ENCODE peak calls at places on chromosomes 5 and 9, in five cellular contexts. L is activated CD8-positive, alpha-beta memory T cell treated with anti-CD3 and anti-CD28 coated beads for 48 hours; S is hepatic stellate cell; M is NCI-H345; Q is A549. B is an unnamed sample.

GRCh38 chr5:103703617-103704016 is 141.0 kb upstream of the NUDT12 start:
- DNase-seq in M (no peak), Q (no peak), S (no peak), L (no peak), B (no peak)

GRCh38 chr5:72499730-72500129 is 7.5 kb downstream of the ZNF366 start:
- DNase-seq in S (no peak), M (no peak), Q (no peak), L (no peak), B (no peak)

GRCh38 chr9:128175102-128175563 is 15.1 kb downstream of the BBLN start:
- DNase-seq in L (no peak), Q (no peak), S (peak), M (no peak), B (no peak)

GRCh38 chr5:135833961-135834638 is 363 bp upstream of the SLC25A48 start:
- DNase-seq in S (peak), L (peak), M (no peak), Q (no peak), B (no peak)

GRCh38 chr9:124596172-124596839 is 89.1 kb upstream of the NR5A1 start:
- DNase-seq in M (no peak), L (no peak), Q (no peak), S (no peak), B (no peak)

GRCh38 chr5:82244854-82245635 is 33.1 kb downstream of the RPS23 start:
- DNase-seq in S (no peak), L (no peak), Q (no peak), M (no peak), B (no peak)

GRCh38 chr5:15320896-15321295 is 179.1 kb upstream of the FBXL7 start:
- DNase-seq in S (no peak), M (no peak), Q (no peak), L (no peak), B (no peak)

GRCh38 chr5:137954131-137954879 is 65.0 kb downstream of the PKD2L2 start:
- DNase-seq in S (peak), Q (peak), M (no peak), L (no peak), B (no peak)

GRCh38 chr9:127390563-127390962 is 6.4 kb upstream of the SLC2A8 start:
- DNase-seq in Q (no peak), S (no peak), L (no peak), M (no peak), B (peak)

GRCh38 chr5:10352404-10353240 is 873 bp upstream of the MARCHF6 start:
- DNase-seq in Q (no peak), L (no peak), S (no peak), M (no peak), B (no peak)

GRCh38 chr5:139903805-139904565 is 108.4 kb downstream of the PSD2 start:
- DNase-seq in Q (no peak), L (no peak), M (peak), S (peak), B (peak)

GRCh38 chr5:178372091-178372695 is 139.6 kb upstream of the PHYKPL start:
- DNase-seq in Q (no peak), L (no peak), M (no peak), S (no peak), B (no peak)

GRCh38 chr5:157476699-157477408 is 16.8 kb downstream of the NIPAL4 start:
- DNase-seq in M (peak), L (no peak), S (peak), Q (peak), B (peak)

GRCh38 chr5:174065528-174066189 is 20.2 kb downstream of the NSG2 start:
- DNase-seq in S (no peak), M (peak), Q (no peak), L (no peak), B (no peak)

GRCh38 chr9:105656131-105656921 is 5.9 kb upstream of the TAL2 start:
- DNase-seq in Q (peak), M (peak), S (peak), L (no peak), B (peak)

GRCh38 chr9:97668485-97668884 is 28.7 kb downstream of the XPA start:
- DNase-seq in L (no peak), M (no peak), Q (no peak), S (no peak), B (no peak)

GRCh38 chr5:159121061-159121460 is 21.3 kb upstream of the EBF1 start:
- DNase-seq in L (no peak), Q (no peak), M (no peak), S (no peak), B (no peak)

GRCh38 chr5:145237843-145238242 is 597.3 kb downstream of the PRELID2 start:
- DNase-seq in Q (peak), S (no peak), M (peak), L (no peak), B (peak)

GRCh38 chr5:43044181-43044914 is 4.2 kb upstream of the ANXA2R start:
- DNase-seq in M (no peak), L (no peak), Q (no peak), S (no peak), B (peak)

GRCh38 chr9:23622396-23622795 is 203.6 kb downstream of the ELAVL2 start:
- DNase-seq in L (no peak), Q (no peak), S (no peak), M (no peak), B (no peak)

GRCh38 chr5:80754900-80755299 is 100.1 kb upstream of the DHFR start:
- DNase-seq in M (peak), S (no peak), Q (no peak), L (no peak), B (no peak)

GRCh38 chr9:128027166-128027539 is 40.0 kb downstream of the NAIF1 start:
- DNase-seq in M (no peak), Q (no peak), L (no peak), S (no peak), B (no peak)

GRCh38 chr5:75049581-75050274 is 2.6 kb downstream of the GCNT4 start:
- DNase-seq in Q (peak), M (peak), L (no peak), S (peak), B (peak)

GRCh38 chr5:77791926-77792325 is 15.8 kb upstream of the TBCA start:
- DNase-seq in L (no peak), Q (no peak), M (no peak), S (no peak), B (no peak)

GRCh38 chr5:145161384-145161783 is 673.8 kb downstream of the PRELID2 start:
- DNase-seq in S (no peak), M (peak), L (no peak), Q (no peak), B (no peak)

GRCh38 chr5:168773231-168773630 is 194.1 kb upstream of the PANK3 start:
- DNase-seq in L (no peak), Q (no peak), M (peak), S (no peak), B (no peak)

GRCh38 chr9:89096807-89097206 is 81.8 kb downstream of the SHC3 start:
- DNase-seq in Q (no peak), S (no peak), M (no peak), L (no peak), B (no peak)

GRCh38 chr5:119655081-119655480 is 25.7 kb downstream of the FAM170A start:
- DNase-seq in Q (no peak), M (no peak), L (no peak), S (no peak), B (no peak)

GRCh38 chr9:132646726-132647125 is 23.1 kb downstream of the DDX31 start:
- DNase-seq in L (no peak), M (no peak), S (no peak), Q (no peak), B (no peak)

GRCh38 chr5:32753765-32754164 is 42.6 kb downstream of the NPR3 start:
- DNase-seq in M (no peak), L (no peak), Q (peak), S (peak), B (no peak)

GRCh38 chr9:38284768-38285080 is 107.8 kb upstream of the ALDH1B1 start:
- DNase-seq in M (peak), L (no peak), Q (no peak), S (no peak), B (no peak)

GRCh38 chr5:65483474-65484346 is 2.0 kb upstream of the ADAMTS6 start:
- DNase-seq in Q (peak), L (no peak), M (peak), S (peak), B (no peak)

GRCh38 chr5:6675784-6676499 is 37.3 kb upstream of the TENT4A start:
- DNase-seq in S (no peak), L (no peak), Q (peak), M (no peak), B (no peak)

GRCh38 chr5:138743506-138743905 is 9.7 kb upstream of the CTNNA1 start:
- DNase-seq in Q (no peak), S (no peak), M (no peak), L (no peak), B (no peak)

GRCh38 chr5:113118298-113118697 is 141.7 kb downstream of the DCP2 start:
- DNase-seq in S (no peak), M (no peak), Q (no peak), L (no peak), B (no peak)

GRCh38 chr5:95178046-95178651 is 106.7 kb downstream of the MCTP1 start:
- DNase-seq in S (no peak), M (peak), L (no peak), Q (peak), B (peak)

GRCh38 chr9:128072144-128073021 is 4.4 kb downstream of the SLC25A25 start:
- DNase-seq in S (peak), Q (peak), M (peak), L (no peak), B (peak)

GRCh38 chr9:94922098-94922607 is 195.7 kb downstream of the AOPEP start:
- DNase-seq in L (no peak), S (peak), Q (peak), M (no peak), B (peak)

GRCh38 chr9:137294091-137294683 is 7.9 kb downstream of the NRARP start:
- DNase-seq in L (no peak), Q (peak), S (peak), M (peak), B (peak)

GRCh38 chr5:55510523-55510880 is 24.3 kb downstream of the PLPP1 start:
- DNase-seq in S (no peak), L (no peak), Q (no peak), M (no peak), B (no peak)